ENCODE peak calls at places on chromosomes 6 and 20, in ten cellular contexts. R is mucosa of descending colon, J is fibroblast of lung, U is body of pancreas, A is left ventricle myocardium inferior, M is transverse colon, I is A549, X is IMR-90, V is stomach, C is GM23338. D is an unnamed sample. For H3K4me1, the result is how much of the 10 kb centered on the place peaks cover.

GRCh38 chr6:67630146-67630545 is 1004.9 kb upstream of the ADGRB3 start:
- DNase-seq in A (no peak), C (no peak), U (no peak), I (no peak), M (no peak), R (no peak), X (peak), J (peak), V (no peak), D (no peak)

GRCh38 chr20:10553326-10553984 is 118.3 kb downstream of the SLX4IP start:
- DNase-seq in J (peak), C (peak), U (peak), V (peak), A (peak), R (peak), X (peak), I (peak), M (peak), D (peak)

GRCh38 chr6:37454420-37455125 is 21.6 kb downstream of the CMTR1 start:
- DNase-seq in V (no peak), C (no peak), X (no peak), A (no peak), I (no peak), J (no peak), M (peak), U (no peak), R (peak), D (no peak)

GRCh38 chr6:31156647-31157046 is 955 bp downstream of the CCHCR1 start:
- DNase-seq in M (no peak), J (no peak), V (no peak), U (no peak), A (no peak), I (no peak), R (no peak), X (no peak), C (no peak), D (no peak)

GRCh38 chr6:37648465-37649330 is 49.0 kb downstream of the MDGA1 start:
- DNase-seq in J (no peak), C (peak), R (peak), U (peak), V (peak), X (no peak), M (no peak), I (no peak), A (no peak), D (peak)

GRCh38 chr20:48400009-48400408 is 427.8 kb downstream of the PREX1 start:
- DNase-seq in U (no peak), R (no peak), V (no peak), J (no peak), X (no peak), C (no peak), A (no peak), I (no peak), M (no peak), D (no peak)

GRCh38 chr20:2379511-2380229 is 1.0 kb upstream of the TGM6 start:
- DNase-seq in U (no peak), M (no peak), X (no peak), C (peak), I (no peak), J (no peak), R (no peak), V (no peak), A (no peak), D (no peak)

GRCh38 chr6:166903027-166903426 is 53.3 kb downstream of the RNASET2 start:
- DNase-seq in A (no peak), U (no peak), M (no peak), J (peak), R (no peak), C (no peak), X (no peak), I (no peak), V (no peak), D (no peak)

GRCh38 chr6:117444600-117444999 is 18.9 kb upstream of the ROS1 start:
- DNase-seq in X (peak), J (peak), A (no peak), U (no peak), R (no peak), V (no peak), M (no peak), C (no peak), I (no peak), D (peak)

GRCh38 chr20:22688485-22688884 is 104.1 kb upstream of the FOXA2 start:
- DNase-seq in V (no peak), A (no peak), U (no peak), X (no peak), R (no peak), J (no peak), I (no peak), C (no peak), M (no peak), D (no peak)

GRCh38 chr6:132166670-132167069 is 215.5 kb upstream of the CCN2 start:
- DNase-seq in X (no peak), J (no peak), I (no peak), M (no peak), U (no peak), R (no peak), V (no peak), C (no peak), A (no peak), D (no peak)

GRCh38 chr6:132165677-132166076 is 214.5 kb upstream of the CCN2 start:
- DNase-seq in M (no peak), X (no peak), R (no peak), C (no peak), V (no peak), A (no peak), U (no peak), J (no peak), I (no peak), D (no peak)

DNA sequence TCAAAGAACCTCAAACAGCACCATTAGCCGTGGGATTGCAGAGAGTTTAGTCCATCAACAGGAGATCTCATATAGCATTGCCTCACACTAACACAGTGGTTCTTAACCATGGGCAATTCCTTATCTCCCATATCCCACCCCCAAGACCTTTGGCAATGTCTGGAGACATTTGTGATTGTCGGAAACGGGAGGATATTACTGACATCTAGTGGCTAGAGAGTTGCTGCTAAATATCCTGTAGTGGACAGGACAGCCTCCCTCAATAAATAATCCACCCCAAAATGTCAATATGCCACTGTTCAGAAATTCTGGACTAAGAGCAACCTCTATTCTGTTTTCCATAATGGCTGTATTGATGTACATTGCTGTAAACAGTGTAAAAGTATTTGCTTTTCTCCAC is 210.1 kb upstream of the CCN2 start:
- DNase-seq in V (no peak), U (no peak), C (peak), M (no peak), A (no peak), R (peak), J (peak), X (peak), I (peak), D (peak)
- TF ChIP-seq CTCF in V (peak), U (peak), C (peak), M (peak), A (peak), R (peak), J (peak), X (peak), I (peak), D (peak)

DNA sequence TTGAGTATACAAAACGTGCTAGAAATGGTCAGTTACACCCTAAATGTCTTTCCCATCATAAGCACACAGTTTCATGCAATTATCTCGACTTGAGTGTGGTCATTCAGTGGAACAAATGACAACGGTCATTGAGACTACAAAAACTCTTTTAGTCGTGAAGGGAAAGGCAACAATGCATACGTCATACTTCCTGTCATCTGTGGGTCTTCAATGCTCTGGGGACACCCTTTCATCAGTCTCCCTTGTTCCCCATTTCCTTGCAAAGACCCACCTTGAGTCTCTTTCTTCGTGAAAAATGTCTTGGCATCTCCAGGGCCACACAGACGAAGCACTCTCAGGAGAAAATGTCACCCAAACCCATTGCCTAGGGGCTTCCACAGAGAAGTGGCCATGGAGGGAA is 238.5 kb downstream of the GMPR start:
- DNase-seq in A (no peak), J (no peak), C (no peak), V (no peak), X (no peak), U (no peak), R (no peak), M (no peak), I (no peak), D (no peak)
- H3K4me1 ChIP-seq in A (under half), J (under half), C (under half), V (under half), X (under half), U (under half), R (under half), M (under half), I (under half), D (under half)

DNA sequence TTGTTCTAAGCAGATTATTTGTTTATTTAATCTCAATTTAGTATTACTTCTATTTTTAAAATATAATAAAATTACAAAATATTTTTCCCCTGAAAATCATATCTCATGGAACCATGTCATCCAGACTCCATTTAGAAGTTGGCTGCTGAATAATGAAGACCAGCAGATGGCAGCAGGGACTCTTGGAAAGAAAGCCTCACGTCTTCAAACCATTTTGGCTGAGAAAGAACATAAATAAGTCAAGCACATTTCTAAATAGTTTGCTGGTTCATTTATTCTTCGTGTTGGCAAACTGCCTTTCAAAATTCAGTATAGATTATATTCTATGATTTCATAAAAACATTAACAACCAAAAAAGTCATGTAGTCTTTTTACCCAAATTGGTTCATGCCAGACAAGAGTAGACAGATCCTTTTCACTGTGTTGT is 71.7 kb downstream of the RCAN2 start:
- DNase-seq in A (no peak), I (peak), V (peak), U (peak), R (peak), C (peak), M (peak), J (peak), X (peak), D (no peak)
- TF ChIP-seq CTCF in A (peak), I (peak), V (peak), U (peak), R (peak), C (peak), M (peak), J (peak), X (peak), D (peak)

DNA sequence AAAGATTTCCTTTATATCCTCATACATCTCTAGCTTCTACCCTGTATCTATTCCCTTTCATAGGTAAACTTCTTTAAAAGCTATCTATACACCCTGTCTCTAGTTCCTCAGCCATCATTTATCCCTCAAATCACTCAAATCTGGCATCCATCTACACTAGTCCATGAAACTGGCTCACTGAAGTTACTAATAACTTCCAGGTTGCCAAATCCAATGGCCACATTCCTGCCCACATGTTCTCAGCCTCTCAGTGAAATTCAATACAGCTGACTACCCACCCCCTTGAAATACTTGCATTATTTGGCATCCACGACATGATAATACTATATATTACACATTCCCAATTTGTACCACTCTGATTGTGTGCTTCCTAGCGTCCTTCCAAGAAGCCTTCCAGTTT is 8.7 kb downstream of the REPS1 start:
- DNase-seq in U (no peak), X (peak), A (no peak), V (no peak), M (no peak), C (no peak), J (no peak), I (no peak), R (no peak), D (no peak)
- H3K4me1 ChIP-seq in U (under half), X (under half), A (half or more), V (under half), M (under half), C (half or more), J (under half), I (under half), R (under half), D (under half)

GRCh38 chr6:163443985-163444553 is 29.6 kb downstream of the QKI start:
- DNase-seq in V (no peak), R (no peak), C (peak), I (no peak), J (no peak), U (no peak), M (no peak), A (no peak), X (no peak), D (no peak)
- TF ChIP-seq CTCF in V (no peak), R (no peak), C (no peak), I (no peak), J (no peak), U (no peak), M (no peak), A (no peak), X (no peak), D (no peak)

DNA sequence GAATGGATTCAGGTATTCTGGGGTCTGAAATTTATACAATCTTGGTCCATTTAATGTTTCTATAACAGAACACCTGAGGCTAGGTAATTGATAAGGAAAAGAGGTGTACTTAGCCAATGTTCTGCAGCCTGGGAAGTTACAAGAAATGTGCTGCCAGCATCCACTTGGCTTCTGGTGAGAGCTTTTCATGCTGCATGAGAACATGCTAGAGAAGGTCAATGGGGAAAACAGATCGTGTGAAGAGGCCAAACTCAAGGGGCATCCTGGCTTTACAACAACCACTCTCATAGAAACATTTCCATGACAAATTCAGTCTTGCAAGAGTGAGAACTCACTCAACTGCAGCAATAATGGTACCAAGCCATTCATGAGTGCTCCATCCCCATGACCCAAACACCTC is 16.8 kb downstream of the IL22RA2 start:
- DNase-seq in I (no peak), C (no peak), J (no peak), R (no peak), V (no peak), M (no peak), A (no peak), X (no peak), U (no peak), D (no peak)
- H3K4me1 ChIP-seq in I (under half), C (under half), J (under half), R (under half), V (under half), M (under half), A (under half), X (under half), U (under half), D (under half)

DNA sequence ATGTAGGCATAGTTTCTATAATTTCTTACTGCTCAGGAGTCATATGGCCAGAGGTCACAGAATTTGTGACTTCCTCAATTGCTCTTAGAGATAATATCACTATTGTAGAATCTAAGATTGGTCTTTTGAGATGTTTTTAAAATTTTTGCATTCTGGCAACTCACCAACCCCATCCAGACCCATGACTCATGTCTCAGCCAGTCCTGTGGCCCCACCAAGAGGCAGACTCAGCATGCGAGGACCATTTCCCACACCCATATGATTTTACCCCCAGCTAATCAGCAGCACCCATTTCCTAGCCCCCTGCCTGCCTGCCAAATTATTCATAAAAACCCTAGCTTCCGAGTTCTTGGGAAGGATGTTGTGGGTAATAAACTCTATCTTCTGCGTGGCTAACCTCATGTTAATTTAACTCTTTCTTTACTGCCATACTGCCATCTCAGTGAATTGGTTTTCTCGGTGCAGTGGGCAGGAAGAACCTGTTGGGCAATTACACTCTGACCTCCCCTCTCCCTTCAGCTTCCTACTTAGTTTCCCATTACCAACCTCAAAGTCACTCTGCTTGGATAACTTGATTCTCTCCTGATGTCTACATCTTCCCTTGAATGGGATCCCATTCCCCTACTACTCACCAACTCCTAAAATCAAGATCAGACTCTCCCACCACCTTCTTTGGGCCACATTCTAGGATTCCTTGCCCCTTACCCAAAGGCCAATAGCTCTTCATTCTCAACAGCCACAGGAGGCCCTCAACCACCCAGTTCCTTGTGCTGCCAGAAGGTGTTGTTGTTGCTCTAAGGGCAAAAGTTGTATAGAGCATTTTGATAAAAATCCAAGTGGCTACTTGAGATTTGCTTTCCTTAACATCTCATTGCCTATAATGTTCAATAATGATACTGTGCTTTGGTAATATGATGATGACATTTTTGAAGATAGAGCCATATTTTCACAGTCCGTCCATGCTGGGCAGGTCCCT is 16.2 kb upstream of the IYD start:
- DNase-seq in U (no peak), A (no peak), V (no peak), X (peak), J (peak), I (peak), R (no peak), M (no peak), C (no peak), D (no peak)
- TF ChIP-seq CTCF in U (no peak), A (no peak), V (no peak), X (no peak), J (no peak), I (no peak), R (no peak), M (no peak), C (no peak), D (peak)

GRCh38 chr6:157069585-157069984 is 253.7 kb downstream of the TMEM242 start:
- DNase-seq in R (no peak), X (no peak), V (no peak), U (no peak), J (no peak), I (no peak), C (peak), A (no peak), M (no peak), D (no peak)

GRCh38 chr6:157070403-157071107 is 252.8 kb downstream of the TMEM242 start:
- DNase-seq in J (peak), U (no peak), V (no peak), X (no peak), I (no peak), R (no peak), M (no peak), C (no peak), A (no peak), D (no peak)

GRCh38 chr6:157072128-157072527 is 251.2 kb downstream of the TMEM242 start:
- DNase-seq in J (no peak), V (no peak), X (no peak), R (no peak), M (no peak), I (no peak), U (no peak), C (no peak), A (no peak), D (no peak)

GRCh38 chr6:157066781-157067491 is 256.4 kb downstream of the TMEM242 start:
- DNase-seq in U (no peak), J (no peak), M (no peak), A (no peak), X (peak), R (no peak), C (no peak), I (no peak), V (no peak), D (no peak)

DNA sequence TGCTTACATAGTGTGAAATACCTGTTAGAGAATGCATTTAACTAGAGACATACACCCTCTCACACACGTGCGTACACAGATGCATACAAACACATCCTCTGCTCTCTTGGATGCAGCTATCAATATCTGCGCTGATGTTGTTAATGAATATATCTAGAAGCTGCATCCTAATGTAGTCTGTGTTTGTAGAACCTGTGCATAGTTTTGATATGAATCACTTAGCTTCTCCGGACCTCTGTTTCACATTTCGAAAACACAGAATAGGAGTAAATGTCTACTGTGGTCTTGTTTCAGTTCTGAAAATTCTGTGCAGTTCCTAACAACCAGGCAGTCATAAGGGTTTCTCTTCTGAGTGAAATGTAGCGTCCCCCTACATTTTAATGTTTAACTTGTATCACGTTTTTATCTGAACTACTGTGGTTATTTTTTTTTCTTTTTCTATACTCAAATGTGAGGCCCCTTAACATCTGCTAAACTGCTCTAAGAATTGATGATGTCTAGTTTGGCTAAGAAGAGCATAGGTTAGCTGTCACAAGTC is 254.6 kb downstream of the TMEM242 start:
- DNase-seq in U (no peak), M (no peak), X (peak), R (no peak), A (no peak), V (no peak), I (no peak), J (peak), C (no peak), D (peak)
- H3K4me1 ChIP-seq in U (under half), M (under half), X (under half), R (under half), A (half or more), V (under half), I (under half), J (under half), C (under half), D (under half)

D was measured in foreskin keratinocyte.